ENCODE peak calls at places on chromosomes 5 and 9, in nine cellular contexts. V is mucosa of descending colon, A is HFF-Myc, D is ascending aorta, I is skeletal muscle cell, R is tibial artery, F is neuronal stem cell, W is stomach, S is kidney. N is an unnamed sample.

GRCh38 chr5:82812575-82812974 is 264.6 kb downstream of the TMEM167A start:
- DNase-seq in V (no peak), A (no peak), D (no peak), I (peak), R (no peak), F (no peak), W (no peak), S (no peak), N (no peak)

GRCh38 chr5:18811616-18812015 is 1176.4 kb downstream of the CDH18 start:
- DNase-seq in V (no peak), A (no peak), D (no peak), I (no peak), R (no peak), F (no peak), W (no peak), S (no peak), N (no peak)

GRCh38 chr5:80238778-80239679 is 16.8 kb downstream of the SERINC5 start:
- DNase-seq in V (no peak), A (no peak), D (peak), I (peak), R (peak), F (no peak), W (peak), S (peak), N (no peak)

GRCh38 chr5:95949810-95950209 is 11.8 kb downstream of the ELL2 start:
- DNase-seq in V (no peak), A (no peak), D (no peak), I (no peak), R (no peak), F (no peak), W (no peak), S (no peak), N (no peak)

GRCh38 chr9:30103647-30104394 is 2280.6 kb upstream of the ACO1 start:
- DNase-seq in V (no peak), A (no peak), D (no peak), I (no peak), R (no peak), F (no peak), W (no peak), S (no peak), N (no peak)

GRCh38 chr9:92257327-92257726 is 36.2 kb downstream of the IARS1 start:
- DNase-seq in V (no peak), A (no peak), D (no peak), I (no peak), R (no peak), F (no peak), W (no peak), S (no peak), N (no peak)

GRCh38 chr5:108417166-108417670 is 35.3 kb upstream of the FBXL17 start:
- DNase-seq in V (no peak), A (no peak), D (no peak), I (no peak), R (no peak), F (no peak), W (no peak), S (no peak), N (no peak)

GRCh38 chr5:134086943-134087305 is 27.6 kb upstream of the TCF7 start:
- DNase-seq in V (peak), A (no peak), D (no peak), I (no peak), R (no peak), F (no peak), W (no peak), S (no peak), N (no peak)

GRCh38 chr9:136267261-136268111 is 21.9 kb upstream of the QSOX2 start:
- DNase-seq in V (peak), A (peak), D (peak), I (no peak), R (peak), F (peak), W (peak), S (peak), N (peak)

DNA sequence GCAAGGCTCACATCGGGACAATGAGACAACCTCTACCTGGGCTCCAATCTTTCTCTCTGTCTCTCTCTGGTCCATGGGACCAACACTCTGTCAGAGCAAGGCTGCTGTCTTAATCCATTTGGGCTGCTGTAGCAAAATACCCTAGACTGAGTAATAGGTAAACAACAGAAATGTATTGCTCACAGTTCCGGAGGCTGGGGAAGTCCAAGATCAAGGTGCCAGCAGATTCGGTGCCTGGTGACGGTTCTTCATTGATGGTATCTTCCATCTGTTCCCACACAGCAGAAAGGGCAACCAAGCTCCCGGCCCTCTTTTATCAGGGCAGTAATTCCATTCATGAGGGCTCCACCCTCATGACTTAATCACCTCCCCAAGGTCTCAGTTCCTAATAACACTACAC is 61.3 kb upstream of the SPOCK1 start:
- DNase-seq in V (no peak), A (no peak), D (no peak), I (no peak), R (no peak), F (no peak), W (no peak), S (no peak), N (no peak)
- H3K4me3 ChIP-seq in V (no peak), A (no peak), D (no peak), I (no peak), R (no peak), F (no peak), W (no peak), S (no peak), N (no peak)

GRCh38 chr5:141223112-141223783 is at the start of gene PCDHB14:
- DNase-seq in V (no peak), A (no peak), D (no peak), I (no peak), R (no peak), F (peak), W (no peak), S (no peak), N (peak)
- H3K4me3 ChIP-seq in V (no peak), A (peak), D (peak), I (peak), R (peak), F (peak), W (peak), S (peak), N (peak)

GRCh38 chr9:133428579-133429215 is 6.5 kb downstream of the ADAMTS13 start:
- DNase-seq in V (no peak), A (no peak), D (no peak), I (no peak), R (no peak), F (peak), W (peak), S (no peak), N (no peak)
- H3K4me3 ChIP-seq in V (no peak), A (no peak), D (peak), I (peak), R (peak), F (no peak), W (peak), S (no peak), N (no peak)

DNA sequence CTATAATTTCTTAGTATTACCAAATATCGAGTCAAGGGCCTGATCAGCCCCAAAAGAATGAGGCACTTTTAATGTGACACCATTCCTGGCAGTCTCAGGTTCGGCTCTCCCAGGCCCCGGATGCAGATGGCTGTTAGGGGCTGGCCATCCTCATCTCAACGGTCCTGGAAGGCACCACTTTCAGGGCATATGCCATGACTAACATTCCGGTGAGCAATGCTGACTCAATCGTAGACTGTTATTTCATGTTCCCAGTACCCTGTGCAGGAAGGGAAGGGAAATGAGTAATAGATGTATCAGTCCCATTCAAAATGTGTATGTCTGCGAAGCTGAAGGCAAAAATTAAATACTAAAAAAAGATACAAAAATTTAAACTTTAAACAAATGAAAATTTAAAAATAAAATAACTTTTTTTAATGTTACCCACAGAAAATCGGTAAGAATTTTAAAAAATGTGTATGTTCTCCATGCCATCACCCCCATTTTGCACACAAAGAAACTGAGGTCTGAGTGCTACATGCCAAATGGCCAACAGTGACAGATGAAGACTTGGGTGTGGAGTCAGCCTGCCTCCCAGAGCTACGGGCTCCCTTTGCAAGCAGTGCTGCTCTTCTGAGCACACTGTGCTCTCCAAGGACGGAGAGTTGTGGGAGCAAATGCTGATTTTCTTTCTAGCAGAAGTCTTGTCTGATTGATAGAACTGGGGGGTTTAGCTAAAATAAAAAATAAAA is 79.0 kb downstream of the GLDC start:
- DNase-seq in V (no peak), A (peak), D (peak), I (peak), R (no peak), F (no peak), W (no peak), S (no peak), N (peak)
- H3K4me3 ChIP-seq in V (no peak), A (peak), D (no peak), I (peak), R (peak), F (no peak), W (no peak), S (no peak), N (peak)

GRCh38 chr9:73153793-73154227 is 2.1 kb downstream of the ANXA1 start:
- DNase-seq in V (no peak), A (no peak), D (no peak), I (no peak), R (no peak), F (no peak), W (no peak), S (no peak), N (no peak)

GRCh38 chr9:73152953-73153352 is 1.3 kb downstream of the ANXA1 start:
- DNase-seq in V (no peak), A (no peak), D (no peak), I (no peak), R (no peak), F (no peak), W (no peak), S (no peak), N (no peak)

GRCh38 chr9:73155389-73155788 is 3.7 kb downstream of the ANXA1 start:
- DNase-seq in V (no peak), A (no peak), D (no peak), I (no peak), R (no peak), F (no peak), W (no peak), S (no peak), N (no peak)

GRCh38 chr9:73154760-73155159 is 3.1 kb downstream of the ANXA1 start:
- DNase-seq in V (no peak), A (no peak), D (no peak), I (no peak), R (no peak), F (no peak), W (no peak), S (no peak), N (no peak)

DNA sequence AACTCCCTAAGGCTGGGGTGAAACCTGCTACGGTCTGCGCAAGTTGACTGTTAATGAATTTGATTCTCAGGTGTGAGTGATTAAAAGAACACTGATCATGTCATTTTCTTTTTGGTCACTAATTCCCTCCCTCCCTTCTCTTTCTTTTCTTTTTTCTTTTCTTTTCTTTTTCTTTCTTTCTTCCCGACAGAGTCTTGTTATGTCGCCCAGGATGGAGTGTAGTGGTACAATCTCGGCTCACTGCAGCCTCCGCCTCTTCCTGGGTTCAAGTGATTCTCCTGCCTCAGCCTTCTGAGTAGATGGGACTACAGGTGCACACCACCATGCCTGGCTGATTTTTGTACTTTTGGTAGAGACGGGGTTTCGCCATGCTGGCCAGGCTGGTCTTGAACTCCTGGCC is 2.6 kb downstream of the ANXA1 start:
- DNase-seq in V (no peak), A (no peak), D (no peak), I (no peak), R (no peak), F (no peak), W (no peak), S (peak), N (no peak)
- H3K4me3 ChIP-seq in V (no peak), A (peak), D (peak), I (peak), R (peak), F (no peak), W (peak), S (no peak), N (peak)

DNA sequence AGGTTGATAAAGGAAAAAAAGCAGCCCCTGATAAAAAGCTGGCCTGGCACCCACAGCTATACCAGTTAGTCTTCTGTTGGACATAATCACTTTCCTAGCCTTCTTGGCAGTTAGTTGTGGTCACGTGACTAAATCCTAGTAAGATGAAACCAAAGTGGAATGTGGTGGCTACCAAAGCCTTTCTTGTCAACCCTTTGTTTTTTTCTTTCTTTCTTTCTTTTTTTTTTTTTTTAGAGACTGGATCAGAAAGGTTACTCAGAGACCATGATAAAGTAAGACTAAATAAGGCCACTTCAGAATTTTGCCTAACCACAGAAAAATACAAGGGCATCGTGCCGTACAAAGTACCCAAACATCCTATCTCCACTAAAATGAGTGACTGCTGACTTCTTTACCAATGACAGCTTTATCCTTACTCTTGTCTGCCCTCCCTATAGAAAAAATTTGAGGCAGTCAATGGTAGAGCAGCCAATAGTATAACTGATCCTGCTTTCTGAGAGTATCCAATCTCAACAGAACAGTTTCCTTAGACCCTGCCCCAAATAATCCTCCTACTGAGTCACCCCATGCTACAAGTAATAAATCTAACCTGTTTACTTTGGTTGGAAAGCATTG is 14.2 kb upstream of the KIF27 start:
- DNase-seq in V (no peak), A (peak), D (no peak), I (peak), R (no peak), F (peak), W (peak), S (no peak), N (peak)
- H3K4me3 ChIP-seq in V (no peak), A (no peak), D (no peak), I (no peak), R (no peak), F (no peak), W (no peak), S (no peak), N (no peak)